ENCODE peak calls at places on chromosomes 11 and 22, in four cellular contexts. One of them, this sample, is unnamed.

GRCh38 chr11:95652002-95652472 is 137.5 kb downstream of the FAM76B start:
- DNase-seq in upper lobe of right lung: no peak
- DNase-seq in NCI-H460: no peak
- DNase-seq in foreskin fibroblast: peak
- DNase-seq in this sample: no peak

GRCh38 chr22:28951530-28951929 is 68.2 kb downstream of the ZNRF3 start:
- DNase-seq in foreskin fibroblast: no peak
- DNase-seq in upper lobe of right lung: no peak
- DNase-seq in NCI-H460: no peak
- DNase-seq in this sample: no peak

GRCh38 chr11:69682221-69682620 is 7.1 kb upstream of the LTO1 start:
- DNase-seq in NCI-H460: no peak
- DNase-seq in upper lobe of right lung: peak
- DNase-seq in foreskin fibroblast: no peak
- DNase-seq in this sample: no peak

GRCh38 chr11:73649206-73649605 is 2.8 kb downstream of the PLEKHB1 start:
- DNase-seq in upper lobe of right lung: no peak
- DNase-seq in NCI-H460: no peak
- DNase-seq in foreskin fibroblast: no peak
- DNase-seq in this sample: no peak

GRCh38 chr11:106399075-106399500 is 321.6 kb downstream of the AASDHPPT start:
- DNase-seq in upper lobe of right lung: no peak
- DNase-seq in NCI-H460: no peak
- DNase-seq in foreskin fibroblast: peak
- DNase-seq in this sample: peak

GRCh38 chr11:47353978-47354774 is 1.7 kb upstream of the MYBPC3 start:
- DNase-seq in NCI-H460: no peak
- DNase-seq in upper lobe of right lung: no peak
- DNase-seq in foreskin fibroblast: no peak
- DNase-seq in this sample: no peak

GRCh38 chr11:67674442-67674871 is at the start of gene ALDH3B2:
- DNase-seq in NCI-H460: no peak
- DNase-seq in upper lobe of right lung: peak
- DNase-seq in foreskin fibroblast: no peak
- DNase-seq in this sample: no peak

GRCh38 chr22:44187652-44188230 is 7.0 kb downstream of the PARVG start:
- DNase-seq in foreskin fibroblast: no peak
- DNase-seq in NCI-H460: no peak
- DNase-seq in upper lobe of right lung: peak
- DNase-seq in this sample: no peak

GRCh38 chr11:46003647-46004046 is 81.2 kb downstream of the LARGE2 start:
- DNase-seq in foreskin fibroblast: no peak
- DNase-seq in upper lobe of right lung: no peak
- DNase-seq in NCI-H460: no peak
- DNase-seq in this sample: peak

GRCh38 chr11:92131289-92131890 is 93.2 kb upstream of the FAT3 start:
- DNase-seq in NCI-H460: no peak
- DNase-seq in upper lobe of right lung: no peak
- DNase-seq in foreskin fibroblast: no peak
- DNase-seq in this sample: no peak

GRCh38 chr22:49958462-49958921 is 2.1 kb upstream of the PIM3 start:
- DNase-seq in upper lobe of right lung: peak
- DNase-seq in foreskin fibroblast: no peak
- DNase-seq in NCI-H460: no peak
- DNase-seq in this sample: no peak

GRCh38 chr22:25076281-25076680 is 123.4 kb upstream of the CRYBB3 start:
- DNase-seq in NCI-H460: no peak
- DNase-seq in foreskin fibroblast: no peak
- DNase-seq in upper lobe of right lung: no peak
- DNase-seq in this sample: no peak

GRCh38 chr11:9787981-9788521 is 124.2 kb downstream of the SWAP70 start:
- DNase-seq in upper lobe of right lung: no peak
- DNase-seq in NCI-H460: no peak
- DNase-seq in foreskin fibroblast: peak
- DNase-seq in this sample: peak

GRCh38 chr22:32204211-32204855 is 540 bp downstream of the RFPL2 start:
- DNase-seq in foreskin fibroblast: no peak
- DNase-seq in upper lobe of right lung: no peak
- DNase-seq in NCI-H460: no peak
- DNase-seq in this sample: no peak

GRCh38 chr11:70926543-70926942 is 325.8 kb downstream of the SHANK2 start:
- DNase-seq in foreskin fibroblast: no peak
- DNase-seq in upper lobe of right lung: no peak
- DNase-seq in NCI-H460: no peak
- DNase-seq in this sample: no peak

GRCh38 chr11:64888761-64889511 is 10.5 kb upstream of the EHD1 start:
- DNase-seq in foreskin fibroblast: no peak
- DNase-seq in NCI-H460: no peak
- DNase-seq in upper lobe of right lung: no peak
- DNase-seq in this sample: no peak

GRCh38 chr11:119065369-119065768 is 2.2 kb upstream of the VPS11 start:
- DNase-seq in upper lobe of right lung: no peak
- DNase-seq in foreskin fibroblast: peak
- DNase-seq in NCI-H460: peak
- DNase-seq in this sample: peak

GRCh38 chr11:17640493-17641164 is 78.7 kb upstream of the MYOD1 start:
- DNase-seq in NCI-H460: no peak
- DNase-seq in upper lobe of right lung: no peak
- DNase-seq in foreskin fibroblast: no peak
- DNase-seq in this sample: no peak

GRCh38 chr11:119734788-119735187 is 5.8 kb upstream of the NECTIN1 start:
- DNase-seq in upper lobe of right lung: no peak
- DNase-seq in foreskin fibroblast: no peak
- DNase-seq in NCI-H460: no peak
- DNase-seq in this sample: no peak